ENCODE peak calls at places on chromosomes 16 and 17, in eight cellular contexts. H, M, C, F, T, Z, S and B are unnamed samples.
A peak's percentile ranks its signal among the peaks of the same experiment; 100 is the strongest.

GRCh38 chr16:22425847-22426246 is 51.4 kb upstream of the CDR2 start:
- DNase-seq in H (no peak), M (no peak), C (no peak), F (no peak), T (no peak), Z (no peak), S (no peak), B (no peak)

GRCh38 chr16:50838885-50839284 is 97.0 kb downstream of the CYLD start:
- DNase-seq in H (no peak), M (no peak), C (no peak), F (no peak), T (no peak), Z (no peak), S (no peak), B (no peak)

GRCh38 chr17:51056813-51057510 is 63.7 kb downstream of the SPAG9 start:
- DNase-seq in H (no peak), M (peak; percentile 40), C (peak; percentile 14), F (peak; percentile 88), T (peak; percentile 34), Z (peak; percentile 69), S (peak; percentile 62), B (peak; percentile 81)

GRCh38 chr17:81329279-81329926 is 34.3 kb upstream of the SLC38A10 start:
- DNase-seq in H (peak; percentile 85), M (no peak), C (peak; percentile 89), F (peak; percentile 86), T (peak; percentile 57), Z (peak; percentile 88), S (peak; percentile 81), B (peak; percentile 95)

GRCh38 chr17:1315409-1315808 is 35.9 kb downstream of the TRARG1 start:
- DNase-seq in H (peak; percentile 51), M (no peak), C (no peak), F (no peak), T (no peak), Z (no peak), S (no peak), B (no peak)

GRCh38 chr16:85243312-85243711 is 131.0 kb upstream of the CIBAR2 start:
- DNase-seq in H (no peak), M (no peak), C (no peak), F (no peak), T (no peak), Z (no peak), S (no peak), B (no peak)

GRCh38 chr17:79650861-79651260 is 40.0 kb upstream of the RBFOX3 start:
- DNase-seq in H (no peak), M (no peak), C (no peak), F (no peak), T (no peak), Z (no peak), S (no peak), B (no peak)

GRCh38 chr17:4947411-4948165 is 742 bp downstream of the PFN1 start:
- DNase-seq in H (peak; percentile 67), M (peak; percentile 9), C (peak; percentile 26), F (peak; percentile 62), T (peak; percentile 40), Z (no peak), S (peak; percentile 59), B (peak; percentile 47)

GRCh38 chr16:17476414-17477259 is 5.9 kb upstream of the XYLT1 start:
- DNase-seq in H (no peak), M (peak; percentile 41), C (peak; percentile 40), F (peak; percentile 61), T (peak; percentile 46), Z (no peak), S (peak; percentile 93), B (peak; percentile 73)

GRCh38 chr17:38421224-38421841 is 6.9 kb upstream of the ARHGAP23 start:
- DNase-seq in H (no peak), M (no peak), C (no peak), F (peak; percentile 76), T (no peak), Z (no peak), S (no peak), B (no peak)

GRCh38 chr16:84618428-84619102 is 687 bp upstream of the COTL1 start:
- DNase-seq in H (no peak), M (no peak), C (no peak), F (peak; percentile 94), T (peak; percentile 50), Z (peak; percentile 90), S (no peak), B (peak; percentile 72)

GRCh38 chr16:65757064-65757463 is 609.4 kb upstream of the CDH5 start:
- DNase-seq in H (no peak), M (no peak), C (no peak), F (peak; percentile 41), T (no peak), Z (no peak), S (no peak), B (no peak)

GRCh38 chr16:12409700-12410099 is 394.0 kb downstream of the CPPED1 start:
- DNase-seq in H (no peak), M (no peak), C (no peak), F (no peak), T (no peak), Z (no peak), S (no peak), B (no peak)

GRCh38 chr16:86044241-86044671 is 145.3 kb downstream of the IRF8 start:
- DNase-seq in H (no peak), M (no peak), C (no peak), F (peak; percentile 64), T (peak; percentile 75), Z (peak; percentile 2), S (no peak), B (no peak)